ENCODE peak calls at places on chromosomes 4 and X, in four cellular contexts. One of them, this sample, is unnamed.

GRCh38 chr4:140829825-140830224 is 73.6 kb upstream of the TBC1D9 start:
- DNase-seq in epithelial cell of esophagus: no peak
- DNase-seq in GM12864: peak
- DNase-seq in stomach: no peak
- DNase-seq in this sample: peak

GRCh38 chr4:2924286-2924685 is 38.9 kb downstream of the NOP14 start:
- DNase-seq in epithelial cell of esophagus: no peak
- DNase-seq in GM12864: no peak
- DNase-seq in stomach: peak
- DNase-seq in this sample: no peak

GRCh38 chrX:97517763-97518162 is 634.1 kb downstream of the RPA4 start:
- DNase-seq in stomach: no peak
- DNase-seq in GM12864: no peak
- DNase-seq in epithelial cell of esophagus: peak
- DNase-seq in this sample: no peak

GRCh38 chr4:99790796-99791617 is 25.6 kb upstream of the DAPP1 start:
- DNase-seq in stomach: no peak
- DNase-seq in GM12864: no peak
- DNase-seq in epithelial cell of esophagus: peak
- DNase-seq in this sample: no peak

GRCh38 chrX:84144281-84144680 is 43.7 kb downstream of the RPS6KA6 start:
- DNase-seq in stomach: no peak
- DNase-seq in GM12864: no peak
- DNase-seq in epithelial cell of esophagus: no peak
- DNase-seq in this sample: no peak

GRCh38 chr4:8391972-8392371 is 48.6 kb downstream of the ACOX3 start:
- DNase-seq in epithelial cell of esophagus: peak
- DNase-seq in stomach: no peak
- DNase-seq in GM12864: peak
- DNase-seq in this sample: peak

GRCh38 chr4:77818667-77819408 is at the start of gene CNOT6L:
- DNase-seq in GM12864: no peak
- DNase-seq in stomach: peak
- DNase-seq in epithelial cell of esophagus: peak
- DNase-seq in this sample: peak

GRCh38 chr4:141486375-141486997 is 149.9 kb upstream of the IL15 start:
- DNase-seq in epithelial cell of esophagus: peak
- DNase-seq in GM12864: no peak
- DNase-seq in stomach: no peak
- DNase-seq in this sample: no peak

GRCh38 chr4:22897520-22898108 is 204.9 kb downstream of the GBA3 start:
- DNase-seq in GM12864: no peak
- DNase-seq in epithelial cell of esophagus: peak
- DNase-seq in stomach: peak
- DNase-seq in this sample: peak

GRCh38 chrX:132860200-132860599 is 98.2 kb downstream of the HS6ST2 start:
- DNase-seq in GM12864: no peak
- DNase-seq in epithelial cell of esophagus: no peak
- DNase-seq in stomach: no peak
- DNase-seq in this sample: no peak

GRCh38 chrX:47190445-47191269 is 3.0 kb upstream of the UBA1 start:
- DNase-seq in GM12864: peak
- DNase-seq in epithelial cell of esophagus: peak
- DNase-seq in stomach: peak
- DNase-seq in this sample: peak

GRCh38 chrX:154367474-154368308 is 6.7 kb downstream of the FLNA start:
- DNase-seq in epithelial cell of esophagus: no peak
- DNase-seq in GM12864: no peak
- DNase-seq in stomach: no peak
- DNase-seq in this sample: no peak

GRCh38 chr4:20512053-20512810 is 188.0 kb upstream of the PACRGL start:
- DNase-seq in epithelial cell of esophagus: peak
- DNase-seq in GM12864: no peak
- DNase-seq in stomach: no peak
- DNase-seq in this sample: no peak

GRCh38 chr4:87390931-87391782 is at the start of gene HSD17B11:
- DNase-seq in stomach: peak
- DNase-seq in GM12864: peak
- DNase-seq in epithelial cell of esophagus: peak
- DNase-seq in this sample: peak
- TF ChIP-seq CTCF in stomach: no peak
- TF ChIP-seq CTCF in GM12864: peak
- TF ChIP-seq CTCF in epithelial cell of esophagus: no peak
- TF ChIP-seq CTCF in this sample: no peak

DNA sequence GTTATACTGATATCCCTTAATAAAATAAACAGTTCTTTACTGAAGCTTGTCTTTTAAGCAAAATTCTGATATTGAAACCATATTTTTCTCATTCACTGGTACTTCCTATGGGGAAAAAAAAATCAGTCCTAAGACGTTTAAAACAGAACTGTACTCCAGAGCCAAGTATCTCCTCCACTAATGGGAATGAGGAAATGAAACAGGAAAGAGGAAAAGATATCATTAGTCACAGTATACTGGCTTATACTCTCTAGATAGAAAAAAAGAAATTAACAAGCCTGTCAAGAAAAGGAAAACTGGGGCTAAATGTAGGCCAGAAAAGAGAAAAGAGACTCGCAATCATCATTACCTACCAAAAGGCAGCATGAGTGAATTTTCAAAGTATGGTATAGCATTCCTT is 252.7 kb downstream of the CENPC start:
- DNase-seq in GM12864: no peak
- DNase-seq in stomach: no peak
- DNase-seq in epithelial cell of esophagus: no peak
- DNase-seq in this sample: no peak
- H3K4me3 ChIP-seq in GM12864: no peak
- H3K4me3 ChIP-seq in stomach: no peak
- H3K4me3 ChIP-seq in epithelial cell of esophagus: no peak
- H3K4me3 ChIP-seq in this sample: no peak

GRCh38 chr4:39061450-39061849 is 582 bp upstream of the KLHL5 start:
- DNase-seq in GM12864: no peak
- DNase-seq in stomach: no peak
- DNase-seq in epithelial cell of esophagus: no peak
- DNase-seq in this sample: no peak
- TF ChIP-seq CTCF in GM12864: no peak
- TF ChIP-seq CTCF in stomach: no peak
- TF ChIP-seq CTCF in epithelial cell of esophagus: no peak
- TF ChIP-seq CTCF in this sample: no peak

GRCh38 chr4:56626420-56626819 is 54.7 kb downstream of the HOPX start:
- DNase-seq in epithelial cell of esophagus: peak
- DNase-seq in GM12864: no peak
- DNase-seq in stomach: no peak
- DNase-seq in this sample: no peak
- H3K4me3 ChIP-seq in epithelial cell of esophagus: no peak
- H3K4me3 ChIP-seq in GM12864: no peak
- H3K4me3 ChIP-seq in stomach: no peak
- H3K4me3 ChIP-seq in this sample: no peak

This sample was measured in GM12865.